ENCODE peak calls at places on chromosomes 11 and 22, in ten cellular contexts. J is activated gamma-delta T cell treated with anti-CD3 and anti-CD28 coated beads, Interleukin-2, amount 50 U/mL, for 16 hours; L is T-helper 2 cell treated with Interferon-gamma antibody and Interleukin-4, amounts not matched to agents 5 μg/mL and 100 μg/mL, for 36 hours; U is CD8-positive, alpha-beta T cell; V is anterior cingulate cortex; T is DND-41; W is T-helper 9 cell; Q is cardiac fibroblast; X is iPS DF 6.9; I is EH. S is an unnamed sample.
A peak's percentile ranks its signal among the peaks of the same experiment; 100 is the strongest.

GRCh38 chr11:109123811-109124787 is 297.9 kb upstream of the C11orf87 start:
- DNase-seq in J (no peak), L (no peak), U (no peak), V (no peak), T (no peak), W (no peak), Q (peak; percentile 58), X (no peak), I (peak; percentile 47), S (no peak)

GRCh38 chr22:45629469-45630089 is 42.1 kb upstream of the ATXN10 start:
- DNase-seq in J (no peak), L (no peak), U (no peak), V (no peak), T (no peak), W (no peak), Q (no peak), X (no peak), I (no peak), S (no peak)

GRCh38 chr22:40679964-40680818 is 907 bp downstream of the MCHR1 start:
- DNase-seq in J (no peak), L (no peak), U (no peak), V (no peak), T (no peak), W (no peak), Q (peak; percentile 45), X (no peak), I (peak; percentile 63), S (no peak)

GRCh38 chr11:116732740-116733385 is 39.9 kb downstream of the BUD13 start:
- DNase-seq in J (peak; percentile 33), L (peak; percentile 37), U (peak; percentile 46), V (peak; percentile 21), T (peak; percentile 68), W (peak; percentile 48), Q (peak; percentile 78), X (peak; percentile 92), I (peak; percentile 71), S (peak; percentile 62)

GRCh38 chr22:40666151-40666848 is 13.0 kb upstream of the MCHR1 start:
- DNase-seq in J (no peak), L (no peak), U (no peak), V (no peak), T (no peak), W (no peak), Q (peak; percentile 92), X (no peak), I (peak; percentile 97), S (no peak)

GRCh38 chr11:64352099-64353005 is 6.6 kb upstream of the RPS6KA4 start:
- DNase-seq in J (no peak), L (no peak), U (no peak), V (no peak), T (no peak), W (no peak), Q (no peak), X (no peak), I (no peak), S (no peak)

GRCh38 chr11:91585035-91585801 is 639.4 kb upstream of the FAT3 start:
- DNase-seq in J (no peak), L (no peak), U (no peak), V (no peak), T (no peak), W (no peak), Q (no peak), X (no peak), I (no peak), S (no peak)

GRCh38 chr11:64619811-64620285 is 28.8 kb downstream of the SLC22A12 start:
- DNase-seq in J (no peak), L (no peak), U (no peak), V (no peak), T (peak; percentile 43), W (no peak), Q (peak; percentile 80), X (no peak), I (peak; percentile 72), S (no peak)

GRCh38 chr11:118321386-118322082 is 17.0 kb downstream of the CD3E start:
- DNase-seq in J (no peak), L (no peak), U (no peak), V (no peak), T (no peak), W (no peak), Q (no peak), X (no peak), I (no peak), S (no peak)

GRCh38 chr11:120208777-120209176 is 2.1 kb upstream of the OAF start:
- DNase-seq in J (no peak), L (no peak), U (no peak), V (no peak), T (no peak), W (no peak), Q (peak; percentile 76), X (no peak), I (peak; percentile 81), S (no peak)

GRCh38 chr22:39463931-39464390 is 7.1 kb downstream of the MGAT3 start:
- DNase-seq in J (no peak), L (no peak), U (no peak), V (no peak), T (no peak), W (no peak), Q (peak; percentile 74), X (no peak), I (peak; percentile 35), S (no peak)

GRCh38 chr11:67271548-67272284 is 5.4 kb downstream of the GRK2 start:
- DNase-seq in J (no peak), L (peak; percentile 78), U (no peak), V (no peak), T (peak; percentile 77), W (peak; percentile 45), Q (no peak), X (no peak), I (no peak), S (no peak)

GRCh38 chr11:45725776-45726606 is 60.6 kb upstream of the CHST1 start:
- DNase-seq in J (no peak), L (no peak), U (no peak), V (no peak), T (no peak), W (no peak), Q (no peak), X (no peak), I (no peak), S (no peak)

S was measured in H1.